ENCODE peak calls at places on chromosome 22, in eight cellular contexts. Z is iris pigment epithelial cell, N is GM04504, B is Right ventricle myocardium superior, K is stomach, G is small intestine, Q is T-helper 2 cell, F is A549. V is an unnamed sample.

GRCh38 chr22:46070722-46071450 is 79.4 kb upstream of the PPARA start:
- DNase-seq in K (peak), N (peak), Q (peak), G (peak), F (no peak), B (peak), Z (peak), V (no peak)

GRCh38 chr22:27670701-27671412 is 130.7 kb downstream of the MN1 start:
- DNase-seq in Q (no peak), G (peak), K (peak), N (no peak), B (peak), F (no peak), Z (no peak), V (no peak)

GRCh38 chr22:19853879-19854777 is 546 bp downstream of the GNB1L start:
- DNase-seq in B (peak), Q (no peak), G (peak), K (peak), Z (peak), F (no peak), N (no peak), V (no peak)

GRCh38 chr22:26174280-26174679 is 5.0 kb downstream of the SEZ6L start:
- DNase-seq in K (no peak), G (no peak), N (peak), Z (no peak), B (no peak), F (peak), Q (no peak), V (no peak)

GRCh38 chr22:43179911-43180195 is 7.1 kb downstream of the TTLL12 start:
- DNase-seq in B (no peak), K (no peak), Q (no peak), Z (no peak), F (no peak), N (no peak), G (no peak), V (no peak)

GRCh38 chr22:29108137-29108536 is 35.3 kb downstream of the KREMEN1 start:
- DNase-seq in N (no peak), Z (peak), G (no peak), K (no peak), Q (no peak), B (no peak), F (peak), V (no peak)

GRCh38 chr22:42960146-42960509 is 54.8 kb downstream of the PACSIN2 start:
- DNase-seq in Q (no peak), B (no peak), Z (no peak), K (no peak), F (no peak), G (no peak), N (no peak), V (no peak)

GRCh38 chr22:22394589-22394988 is 114.0 kb downstream of the ZNF280B start:
- DNase-seq in Q (no peak), N (no peak), Z (no peak), F (no peak), G (peak), K (no peak), B (no peak), V (no peak)

GRCh38 chr22:42805016-42805997 is 51.8 kb downstream of the ARFGAP3 start:
- DNase-seq in Q (no peak), B (peak), G (no peak), N (no peak), F (no peak), Z (no peak), K (peak), V (no peak)

GRCh38 chr22:32661296-32661695 is 140.2 kb upstream of the TIMP3 start:
- DNase-seq in N (peak), F (no peak), B (peak), K (no peak), G (no peak), Z (peak), Q (no peak), V (peak)

GRCh38 chr22:43110444-43110926 is at the start of gene BIK:
- DNase-seq in K (peak), F (no peak), Z (no peak), B (peak), G (peak), N (no peak), Q (peak), V (no peak)

GRCh38 chr22:29095459-29095858 is 22.6 kb downstream of the KREMEN1 start:
- DNase-seq in N (no peak), Z (no peak), G (no peak), B (no peak), F (no peak), K (no peak), Q (no peak), V (no peak)